ENCODE peak calls at places on chromosomes 12 and 14, in seven cellular contexts. Z, L, C, S, D, T and K are unnamed samples.
A peak's percentile ranks its signal among the peaks of the same experiment; 100 is the strongest.

GRCh38 chr14:87864356-87865230 is 128.4 kb downstream of the GALC start:
- DNase-seq in C (no peak), Z (no peak), D (no peak), L (no peak), S (no peak), T (no peak), K (peak; percentile 79)

GRCh38 chr14:36658091-36659009 is 3.3 kb upstream of the PAX9 start:
- DNase-seq in Z (no peak), C (no peak), S (no peak), T (no peak), L (no peak), D (no peak), K (no peak)

GRCh38 chr12:131276501-131277185 is 322.9 kb downstream of the ADGRD1 start:
- DNase-seq in Z (no peak), T (no peak), D (peak; percentile 9), S (no peak), C (peak; percentile 42), L (no peak), K (no peak)

GRCh38 chr12:105935106-105935505 is 203.6 kb downstream of the NUAK1 start:
- DNase-seq in C (no peak), T (peak; percentile 32), S (no peak), Z (no peak), D (no peak), L (no peak), K (no peak)

GRCh38 chr14:69260246-69260978 is 454 bp downstream of the GALNT16 start:
- DNase-seq in L (no peak), Z (no peak), C (peak; percentile 64), T (no peak), S (peak; percentile 38), D (no peak), K (no peak)

GRCh38 chr14:73180385-73180805 is 44.1 kb downstream of the PSEN1 start:
- DNase-seq in Z (no peak), T (peak; percentile 47), L (no peak), D (no peak), S (no peak), C (no peak), K (peak; percentile 59)

GRCh38 chr14:105436891-105437722 is 17.5 kb downstream of the MTA1 start:
- DNase-seq in T (no peak), L (no peak), C (no peak), D (no peak), S (no peak), Z (peak; percentile 62), K (no peak)

GRCh38 chr14:37655418-37655817 is 60.0 kb downstream of the TTC6 start:
- DNase-seq in T (peak; percentile 43), L (no peak), C (no peak), D (no peak), S (no peak), Z (no peak), K (no peak)

GRCh38 chr12:53221203-53222076 is 10.6 kb downstream of the RARG start:
- DNase-seq in D (peak; percentile 81), T (peak; percentile 57), L (no peak), C (peak; percentile 89), S (no peak), Z (no peak), K (no peak)

GRCh38 chr14:81400202-81400678 is at the start of gene STON2:
- DNase-seq in S (peak; percentile 71), D (no peak), C (peak; percentile 67), T (peak; percentile 75), L (no peak), Z (no peak), K (peak; percentile 34)

GRCh38 chr12:81610955-81611889 is 147.9 kb downstream of the PPFIA2 start:
- DNase-seq in S (peak; percentile 5), C (no peak), T (no peak), D (no peak), Z (peak; percentile 27), L (no peak), K (no peak)

GRCh38 chr12:39779768-39780340 is 160.3 kb upstream of the ABCD2 start:
- DNase-seq in D (no peak), L (no peak), T (no peak), C (no peak), S (no peak), Z (no peak), K (no peak)

GRCh38 chr12:112904571-112904970 is 2.2 kb upstream of the OAS1 start:
- DNase-seq in L (no peak), T (peak; percentile 40), Z (no peak), S (no peak), C (no peak), D (no peak), K (peak; percentile 19)

GRCh38 chr12:2596441-2596840 is 198.3 kb upstream of the FKBP4 start:
- DNase-seq in C (no peak), S (no peak), T (no peak), D (no peak), Z (no peak), L (no peak), K (no peak)

GRCh38 chr14:99671230-99672224 is 12.6 kb upstream of the CYP46A1 start:
- DNase-seq in D (no peak), T (no peak), C (no peak), S (no peak), L (no peak), Z (no peak), K (no peak)

GRCh38 chr14:74988131-74988530 is 14.6 kb upstream of the EIF2B2 start:
- DNase-seq in L (no peak), Z (no peak), D (no peak), S (no peak), C (no peak), T (peak; percentile 73), K (peak; percentile 63)

GRCh38 chr12:109475121-109475520 is 2.0 kb downstream of the KCTD10 start:
- DNase-seq in Z (no peak), C (no peak), S (no peak), D (no peak), T (no peak), L (no peak), K (no peak)

GRCh38 chr12:12885060-12885792 is 6.1 kb upstream of the GPRC5A start:
- DNase-seq in S (peak; percentile 60), Z (no peak), C (no peak), T (no peak), L (no peak), D (no peak), K (no peak)

GRCh38 chr12:93926237-93926636 is 222.1 kb upstream of the PLXNC1 start:
- DNase-seq in D (no peak), T (no peak), S (no peak), C (no peak), Z (no peak), L (no peak), K (no peak)

GRCh38 chr12:27179399-27180214 is 64.5 kb upstream of the STK38L start:
- DNase-seq in Z (peak; percentile 69), L (no peak), T (peak; percentile 98), S (peak; percentile 16), C (no peak), D (no peak), K (no peak)